ENCODE peak calls at places on chromosome 11, in six cellular contexts. I is heart left ventricle; R is SHP77; K is CD4-positive, CD25-positive, alpha-beta regulatory T cell; M is ureter; G is activated CD4-positive, alpha-beta T cell treated with anti-CD3 and anti-CD28 coated beads for 24 hours. U is an unnamed sample.

GRCh38 chr11:44766112-44766971 is 39.6 kb downstream of the TSPAN18 start:
- DNase-seq in M (no peak), K (no peak), R (no peak), I (peak; percentile 77), G (no peak), U (no peak)

GRCh38 chr11:65041206-65042035 is at the start of gene SAC3D1:
- DNase-seq in R (peak; percentile 46), I (no peak), M (peak; percentile 62), K (peak; percentile 79), G (no peak), U (no peak)

GRCh38 chr11:92424281-92424680 is 199.7 kb downstream of the FAT3 start:
- DNase-seq in I (no peak), G (no peak), M (no peak), K (no peak), R (no peak), U (no peak)

GRCh38 chr11:22787565-22788162 is 41.9 kb downstream of the SVIP start:
- DNase-seq in G (peak; percentile 15), I (no peak), M (peak; percentile 42), K (peak; percentile 57), R (no peak), U (no peak)

GRCh38 chr11:108713076-108713790 is 48.4 kb downstream of the DDX10 start:
- DNase-seq in M (no peak), G (no peak), I (no peak), R (no peak), K (no peak), U (no peak)

GRCh38 chr11:94706211-94706610 is 61.9 kb upstream of the AMOTL1 start:
- DNase-seq in G (no peak), I (peak; percentile 25), M (peak; percentile 55), K (no peak), R (no peak), U (no peak)

GRCh38 chr11:66015094-66015881 is 3.5 kb downstream of the CST6 start:
- DNase-seq in G (no peak), I (peak; percentile 52), R (no peak), M (no peak), K (no peak), U (no peak)

GRCh38 chr11:64263021-64263946 is 12.0 kb downstream of the PLCB3 start:
- DNase-seq in I (no peak), G (no peak), M (no peak), K (no peak), R (no peak), U (no peak)

GRCh38 chr11:87296627-87297026 is 258.9 kb downstream of the TMEM135 start:
- DNase-seq in G (no peak), I (no peak), R (no peak), M (no peak), K (no peak), U (no peak)